ENCODE peak calls at places on chromosomes 13 and 19, in nine cellular contexts. One of them, this sample, is unnamed. For H3K27me3, the result is how much of the 10 kb centered on the place peaks cover.

GRCh38 chr13:45831851-45832250 is 19.7 kb downstream of the SIAH3 start:
- DNase-seq in CD8-positive, alpha-beta T cell: no peak
- DNase-seq in heart right ventricle: no peak
- DNase-seq in mammary epithelial cell: no peak
- DNase-seq in IMR-90: no peak
- DNase-seq in HepG2: no peak
- DNase-seq in GM12878: no peak
- DNase-seq in astrocyte: no peak
- DNase-seq in foreskin keratinocyte: no peak
- DNase-seq in this sample: no peak

GRCh38 chr19:47239610-47240296 is 8.8 kb upstream of the BBC3 start:
- DNase-seq in CD8-positive, alpha-beta T cell: peak
- DNase-seq in heart right ventricle: peak
- DNase-seq in mammary epithelial cell: peak
- DNase-seq in IMR-90: peak
- DNase-seq in HepG2: no peak
- DNase-seq in GM12878: no peak
- DNase-seq in astrocyte: peak
- DNase-seq in foreskin keratinocyte: no peak
- DNase-seq in this sample: no peak

GRCh38 chr19:56942749-56943148 is 102.2 kb upstream of the PEG3 start:
- DNase-seq in CD8-positive, alpha-beta T cell: peak
- DNase-seq in heart right ventricle: peak
- DNase-seq in mammary epithelial cell: peak
- DNase-seq in IMR-90: no peak
- DNase-seq in HepG2: no peak
- DNase-seq in GM12878: no peak
- DNase-seq in astrocyte: no peak
- DNase-seq in foreskin keratinocyte: no peak
- DNase-seq in this sample: no peak

GRCh38 chr13:74062933-74063332 is 71.3 kb downstream of the KLF12 start:
- DNase-seq in CD8-positive, alpha-beta T cell: peak
- DNase-seq in heart right ventricle: peak
- DNase-seq in mammary epithelial cell: no peak
- DNase-seq in IMR-90: peak
- DNase-seq in HepG2: no peak
- DNase-seq in GM12878: peak
- DNase-seq in astrocyte: peak
- DNase-seq in foreskin keratinocyte: no peak
- DNase-seq in this sample: peak

GRCh38 chr19:30344446-30345425 is 27.4 kb upstream of the ZNF536 start:
- DNase-seq in CD8-positive, alpha-beta T cell: no peak
- DNase-seq in heart right ventricle: no peak
- DNase-seq in mammary epithelial cell: no peak
- DNase-seq in IMR-90: no peak
- DNase-seq in HepG2: no peak
- DNase-seq in GM12878: no peak
- DNase-seq in astrocyte: no peak
- DNase-seq in foreskin keratinocyte: no peak
- DNase-seq in this sample: no peak

GRCh38 chr13:77056382-77056781 is 29.4 kb upstream of the FBXL3 start:
- DNase-seq in CD8-positive, alpha-beta T cell: no peak
- DNase-seq in heart right ventricle: no peak
- DNase-seq in mammary epithelial cell: no peak
- DNase-seq in IMR-90: no peak
- DNase-seq in HepG2: no peak
- DNase-seq in GM12878: no peak
- DNase-seq in astrocyte: no peak
- DNase-seq in foreskin keratinocyte: no peak
- DNase-seq in this sample: no peak

GRCh38 chr19:13835791-13836723 is 40.8 kb downstream of the ZSWIM4 start:
- DNase-seq in CD8-positive, alpha-beta T cell: peak
- DNase-seq in heart right ventricle: peak
- DNase-seq in mammary epithelial cell: no peak
- DNase-seq in IMR-90: no peak
- DNase-seq in HepG2: no peak
- DNase-seq in GM12878: no peak
- DNase-seq in astrocyte: no peak
- DNase-seq in foreskin keratinocyte: no peak
- DNase-seq in this sample: no peak

GRCh38 chr19:17026041-17026658 is 460 bp downstream of the CPAMD8 start:
- DNase-seq in CD8-positive, alpha-beta T cell: peak
- DNase-seq in heart right ventricle: no peak
- DNase-seq in mammary epithelial cell: no peak
- DNase-seq in IMR-90: no peak
- DNase-seq in HepG2: no peak
- DNase-seq in GM12878: no peak
- DNase-seq in astrocyte: no peak
- DNase-seq in foreskin keratinocyte: no peak
- DNase-seq in this sample: no peak

GRCh38 chr13:33383724-33384577 is 98.4 kb upstream of the STARD13 start:
- DNase-seq in CD8-positive, alpha-beta T cell: no peak
- DNase-seq in heart right ventricle: no peak
- DNase-seq in mammary epithelial cell: no peak
- DNase-seq in IMR-90: no peak
- DNase-seq in HepG2: no peak
- DNase-seq in GM12878: no peak
- DNase-seq in astrocyte: no peak
- DNase-seq in foreskin keratinocyte: no peak
- DNase-seq in this sample: no peak

GRCh38 chr19:5484398-5485285 is 29.4 kb downstream of the ZNRF4 start:
- DNase-seq in CD8-positive, alpha-beta T cell: no peak
- DNase-seq in heart right ventricle: no peak
- DNase-seq in mammary epithelial cell: no peak
- DNase-seq in IMR-90: peak
- DNase-seq in HepG2: peak
- DNase-seq in GM12878: no peak
- DNase-seq in astrocyte: peak
- DNase-seq in foreskin keratinocyte: no peak
- DNase-seq in this sample: no peak

GRCh38 chr13:93758575-93758974 is 532.0 kb downstream of the GPC6 start:
- DNase-seq in CD8-positive, alpha-beta T cell: no peak
- DNase-seq in heart right ventricle: no peak
- DNase-seq in mammary epithelial cell: peak
- DNase-seq in IMR-90: peak
- DNase-seq in HepG2: peak
- DNase-seq in GM12878: no peak
- DNase-seq in astrocyte: peak
- DNase-seq in foreskin keratinocyte: no peak
- DNase-seq in this sample: no peak

GRCh38 chr13:38693168-38693567 is 6.3 kb downstream of the FREM2 start:
- DNase-seq in CD8-positive, alpha-beta T cell: no peak
- DNase-seq in heart right ventricle: no peak
- DNase-seq in mammary epithelial cell: no peak
- DNase-seq in IMR-90: no peak
- DNase-seq in HepG2: no peak
- DNase-seq in GM12878: no peak
- DNase-seq in astrocyte: no peak
- DNase-seq in foreskin keratinocyte: no peak
- DNase-seq in this sample: no peak

GRCh38 chr19:1067341-1068103 is 555 bp downstream of the ARHGAP45 start:
- DNase-seq in CD8-positive, alpha-beta T cell: peak
- DNase-seq in heart right ventricle: no peak
- DNase-seq in mammary epithelial cell: no peak
- DNase-seq in IMR-90: no peak
- DNase-seq in HepG2: no peak
- DNase-seq in GM12878: no peak
- DNase-seq in astrocyte: no peak
- DNase-seq in foreskin keratinocyte: no peak
- DNase-seq in this sample: no peak

GRCh38 chr13:31074750-31075149 is 87.0 kb downstream of the HSPH1 start:
- DNase-seq in CD8-positive, alpha-beta T cell: no peak
- DNase-seq in heart right ventricle: no peak
- DNase-seq in mammary epithelial cell: no peak
- DNase-seq in IMR-90: no peak
- DNase-seq in HepG2: no peak
- DNase-seq in GM12878: no peak
- DNase-seq in astrocyte: no peak
- DNase-seq in foreskin keratinocyte: no peak
- DNase-seq in this sample: no peak
- H3K27ac ChIP-seq in CD8-positive, alpha-beta T cell: no peak
- H3K27ac ChIP-seq in heart right ventricle: no peak
- H3K27ac ChIP-seq in mammary epithelial cell: no peak
- H3K27ac ChIP-seq in IMR-90: no peak
- H3K27ac ChIP-seq in HepG2: no peak
- H3K27ac ChIP-seq in GM12878: peak
- H3K27ac ChIP-seq in astrocyte: no peak
- H3K27ac ChIP-seq in foreskin keratinocyte: no peak
- H3K27ac ChIP-seq in this sample: no peak

GRCh38 chr19:27647423-27647822 is 1565.5 kb downstream of the UQCRFS1 start:
- DNase-seq in CD8-positive, alpha-beta T cell: no peak
- DNase-seq in heart right ventricle: no peak
- DNase-seq in mammary epithelial cell: no peak
- DNase-seq in IMR-90: no peak
- DNase-seq in HepG2: no peak
- DNase-seq in GM12878: no peak
- DNase-seq in astrocyte: no peak
- DNase-seq in foreskin keratinocyte: no peak
- DNase-seq in this sample: no peak
- H3K27me3 ChIP-seq in CD8-positive, alpha-beta T cell: under half
- H3K27me3 ChIP-seq in heart right ventricle: under half
- H3K27me3 ChIP-seq in mammary epithelial cell: under half
- H3K27me3 ChIP-seq in IMR-90: under half
- H3K27me3 ChIP-seq in HepG2: under half
- H3K27me3 ChIP-seq in GM12878: under half
- H3K27me3 ChIP-seq in astrocyte: under half
- H3K27me3 ChIP-seq in foreskin keratinocyte: under half
- H3K27me3 ChIP-seq in this sample: under half

DNA sequence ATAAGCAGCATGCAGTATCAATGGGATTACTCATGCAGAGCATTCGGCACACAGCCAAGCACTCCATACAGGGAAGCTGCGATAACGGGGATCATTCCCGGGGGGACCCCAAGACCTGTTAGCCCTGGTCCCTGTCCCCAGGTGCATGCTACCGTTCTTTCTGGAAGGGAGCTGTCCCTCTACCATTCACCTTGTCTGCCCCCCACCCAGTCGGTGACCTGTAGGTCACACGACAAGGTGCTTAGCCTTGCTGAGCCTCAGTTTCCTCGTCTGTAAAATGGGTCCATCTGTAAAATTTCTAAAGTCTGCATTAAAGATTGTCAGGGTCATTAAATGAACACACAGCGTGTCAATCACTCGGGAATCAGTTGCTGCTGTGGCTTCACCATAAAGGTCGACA is 6.8 kb upstream of the ACP7 start:
- DNase-seq in CD8-positive, alpha-beta T cell: no peak
- DNase-seq in heart right ventricle: no peak
- DNase-seq in mammary epithelial cell: no peak
- DNase-seq in IMR-90: no peak
- DNase-seq in HepG2: no peak
- DNase-seq in GM12878: no peak
- DNase-seq in astrocyte: no peak
- DNase-seq in foreskin keratinocyte: no peak
- DNase-seq in this sample: no peak
- H3K27ac ChIP-seq in CD8-positive, alpha-beta T cell: no peak
- H3K27ac ChIP-seq in heart right ventricle: no peak
- H3K27ac ChIP-seq in mammary epithelial cell: no peak
- H3K27ac ChIP-seq in IMR-90: no peak
- H3K27ac ChIP-seq in HepG2: no peak
- H3K27ac ChIP-seq in GM12878: no peak
- H3K27ac ChIP-seq in astrocyte: no peak
- H3K27ac ChIP-seq in foreskin keratinocyte: no peak
- H3K27ac ChIP-seq in this sample: no peak

DNA sequence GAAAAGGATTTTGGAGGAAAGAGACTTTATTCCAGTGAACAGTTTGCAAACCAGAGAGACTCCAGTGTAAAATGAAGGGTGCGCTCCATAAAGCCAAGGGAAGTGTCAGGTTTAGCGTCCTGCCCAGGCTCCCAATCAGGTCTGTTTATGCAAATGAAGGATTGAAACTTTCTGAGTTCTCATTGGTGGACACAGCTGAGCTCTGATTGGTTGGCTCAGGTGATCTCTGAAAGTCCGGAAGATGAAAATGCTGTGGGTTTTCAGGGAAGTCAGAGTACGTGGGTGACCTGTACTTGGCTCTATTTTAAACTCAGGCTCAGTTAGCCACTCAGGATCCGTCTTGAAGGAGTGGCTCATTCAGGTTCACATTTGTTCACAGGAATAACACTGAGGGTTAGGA is 28.7 kb upstream of the CD33 start:
- DNase-seq in CD8-positive, alpha-beta T cell: no peak
- DNase-seq in heart right ventricle: no peak
- DNase-seq in mammary epithelial cell: no peak
- DNase-seq in IMR-90: no peak
- DNase-seq in HepG2: no peak
- DNase-seq in GM12878: no peak
- DNase-seq in astrocyte: no peak
- DNase-seq in foreskin keratinocyte: no peak
- DNase-seq in this sample: no peak
- H3K27me3 ChIP-seq in CD8-positive, alpha-beta T cell: under half
- H3K27me3 ChIP-seq in heart right ventricle: under half
- H3K27me3 ChIP-seq in mammary epithelial cell: under half
- H3K27me3 ChIP-seq in IMR-90: under half
- H3K27me3 ChIP-seq in HepG2: under half
- H3K27me3 ChIP-seq in GM12878: under half
- H3K27me3 ChIP-seq in astrocyte: under half
- H3K27me3 ChIP-seq in foreskin keratinocyte: under half
- H3K27me3 ChIP-seq in this sample: under half

GRCh38 chr13:102846261-102847015 is 606 bp downstream of the ERCC5 start:
- DNase-seq in CD8-positive, alpha-beta T cell: peak
- DNase-seq in heart right ventricle: peak
- DNase-seq in mammary epithelial cell: peak
- DNase-seq in IMR-90: peak
- DNase-seq in HepG2: peak
- DNase-seq in GM12878: no peak
- DNase-seq in astrocyte: peak
- DNase-seq in foreskin keratinocyte: no peak
- DNase-seq in this sample: no peak
- H3K27ac ChIP-seq in CD8-positive, alpha-beta T cell: peak
- H3K27ac ChIP-seq in heart right ventricle: peak
- H3K27ac ChIP-seq in mammary epithelial cell: peak
- H3K27ac ChIP-seq in IMR-90: peak
- H3K27ac ChIP-seq in HepG2: peak
- H3K27ac ChIP-seq in GM12878: peak
- H3K27ac ChIP-seq in astrocyte: peak
- H3K27ac ChIP-seq in foreskin keratinocyte: peak
- H3K27ac ChIP-seq in this sample: peak

DNA sequence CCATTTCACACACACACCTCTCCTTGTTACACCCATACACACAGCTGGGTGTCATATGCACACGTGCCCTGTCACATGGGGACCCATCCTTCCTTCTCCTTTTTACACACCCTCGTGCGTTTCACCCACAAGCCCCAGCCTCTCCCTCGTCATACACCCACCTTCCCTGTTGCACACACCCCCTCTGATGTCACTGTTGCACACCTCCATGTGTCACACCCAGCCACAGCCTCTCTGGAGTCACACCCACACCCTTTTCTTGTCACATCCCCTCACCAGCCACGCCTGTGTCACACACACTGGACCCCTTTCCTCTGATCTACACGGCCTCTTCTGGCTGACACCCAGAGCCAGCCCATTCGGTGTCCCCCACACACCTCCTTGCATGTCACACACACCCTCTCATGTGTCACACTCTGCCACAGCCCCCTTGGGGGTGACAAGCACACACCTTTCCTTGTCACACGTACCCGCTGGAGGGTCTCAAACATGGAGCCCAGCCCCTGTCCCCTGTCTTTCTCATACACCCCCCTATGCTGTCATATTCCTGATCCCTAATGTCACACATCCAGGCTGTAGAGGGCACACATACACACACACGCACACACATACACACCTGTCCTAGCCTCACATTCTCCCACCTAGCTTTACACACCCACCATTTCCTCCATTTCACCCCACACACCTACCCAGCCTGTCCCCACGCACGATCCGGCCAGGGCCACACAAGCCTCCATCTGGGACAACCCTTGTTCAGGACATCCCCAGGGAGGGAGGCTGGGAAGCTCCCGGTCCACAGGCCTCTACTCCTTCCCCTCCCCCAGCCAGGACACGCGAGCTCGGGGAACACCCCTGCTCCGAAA is 1.4 kb downstream of the NOVA2 start:
- DNase-seq in CD8-positive, alpha-beta T cell: peak
- DNase-seq in heart right ventricle: no peak
- DNase-seq in mammary epithelial cell: no peak
- DNase-seq in IMR-90: no peak
- DNase-seq in HepG2: no peak
- DNase-seq in GM12878: no peak
- DNase-seq in astrocyte: no peak
- DNase-seq in foreskin keratinocyte: no peak
- DNase-seq in this sample: no peak
- H3K27me3 ChIP-seq in CD8-positive, alpha-beta T cell: under half
- H3K27me3 ChIP-seq in heart right ventricle: half or more
- H3K27me3 ChIP-seq in mammary epithelial cell: under half
- H3K27me3 ChIP-seq in IMR-90: half or more
- H3K27me3 ChIP-seq in HepG2: under half
- H3K27me3 ChIP-seq in GM12878: under half
- H3K27me3 ChIP-seq in astrocyte: under half
- H3K27me3 ChIP-seq in foreskin keratinocyte: half or more
- H3K27me3 ChIP-seq in this sample: half or more

This sample was measured in gastrocnemius medialis.